ENCODE peak calls at places on chromosome 14, in five cellular contexts. S is suprapubic skin, A is GM12878, I is stomach, P is H1. B is an unnamed sample.
A peak's percentile ranks its signal among the peaks of the same experiment; 100 is the strongest.

GRCh38 chr14:77804592-77804991 is 4.7 kb downstream of the ADCK1 start:
- DNase-seq in A (no peak), P (peak; percentile 84), S (no peak), I (no peak), B (peak; percentile 31)

GRCh38 chr14:68167019-68167716 is 347.6 kb downstream of the RAD51B start:
- DNase-seq in P (no peak), S (no peak), A (no peak), I (no peak), B (no peak)

GRCh38 chr14:101313268-101313667 is 248.0 kb upstream of the DIO3 start:
- DNase-seq in I (no peak), S (no peak), A (no peak), P (peak; percentile 58), B (no peak)

GRCh38 chr14:53149656-53150319 is 3.3 kb downstream of the DDHD1 start:
- DNase-seq in A (no peak), I (no peak), S (no peak), P (no peak), B (no peak)

GRCh38 chr14:95993768-95994592 is 45.2 kb upstream of the C14orf132 start:
- DNase-seq in S (no peak), P (peak; percentile 78), A (peak; percentile 17), I (no peak), B (no peak)

GRCh38 chr14:98173291-98173690 is 1098.7 kb downstream of the BCL11B start:
- DNase-seq in P (no peak), I (no peak), S (no peak), A (no peak), B (peak; percentile 55)

GRCh38 chr14:90248594-90248993 is 7.8 kb upstream of the PSMC1 start:
- DNase-seq in A (no peak), S (no peak), P (no peak), I (no peak), B (no peak)

GRCh38 chr14:89284368-89285058 is 132.5 kb downstream of the FOXN3 start:
- DNase-seq in P (no peak), S (peak; percentile 29), A (no peak), I (peak; percentile 40), B (no peak)

GRCh38 chr14:68781161-68782021 is 11.5 kb downstream of the ZFP36L1 start:
- DNase-seq in S (no peak), P (no peak), I (peak; percentile 72), A (no peak), B (peak; percentile 64)

GRCh38 chr14:98494582-98494981 is 777.4 kb downstream of the BCL11B start:
- DNase-seq in A (no peak), P (no peak), I (no peak), S (no peak), B (no peak)

GRCh38 chr14:105485720-105486332 is 860 bp upstream of the CRIP1 start:
- DNase-seq in A (no peak), I (no peak), P (peak; percentile 83), S (no peak), B (no peak)

GRCh38 chr14:50736932-50737419 is 68.9 kb upstream of the SAV1 start:
- DNase-seq in P (no peak), S (no peak), I (no peak), A (peak; percentile 79), B (no peak)

GRCh38 chr14:64549805-64550538 is at the start of gene PPP1R36:
- DNase-seq in I (peak; percentile 69), S (no peak), P (peak; percentile 74), A (no peak), B (peak; percentile 81)

GRCh38 chr14:103546651-103547454 is 15.6 kb downstream of the BAG5 start:
- DNase-seq in A (no peak), P (peak; percentile 98), I (peak; percentile 80), S (peak; percentile 82), B (peak; percentile 79)

GRCh38 chr14:99757331-99758070 is 35.7 kb upstream of the EML1 start:
- DNase-seq in I (no peak), P (no peak), A (no peak), S (no peak), B (no peak)

GRCh38 chr14:100362311-100362927 is 39.3 kb downstream of the SLC25A47 start:
- DNase-seq in I (no peak), P (no peak), S (no peak), A (no peak), B (no peak)

GRCh38 chr14:55458800-55459577 is 18.6 kb upstream of the TBPL2 start:
- DNase-seq in P (no peak), I (no peak), S (no peak), A (no peak), B (no peak)

GRCh38 chr14:52003324-52003723 is 14.0 kb downstream of the RTRAF start:
- DNase-seq in P (no peak), I (no peak), A (no peak), S (no peak), B (no peak)
- TF ChIP-seq EP300 in P (no peak), I (no peak), A (no peak), S (peak; percentile 52), B (peak; percentile 77)

GRCh38 chr14:85534914-85535313 is 5.0 kb downstream of the FLRT2 start:
- DNase-seq in S (no peak), A (no peak), I (no peak), P (no peak), B (no peak)

GRCh38 chr14:85535316-85535715 is 5.4 kb downstream of the FLRT2 start:
- DNase-seq in A (no peak), P (no peak), S (no peak), I (no peak), B (no peak)

GRCh38 chr14:85532981-85533820 is 3.3 kb downstream of the FLRT2 start:
- DNase-seq in I (peak; percentile 31), P (peak; percentile 77), S (peak; percentile 76), A (no peak), B (no peak)

GRCh38 chr14:85533821-85534271 is 3.9 kb downstream of the FLRT2 start:
- DNase-seq in A (no peak), S (no peak), I (no peak), P (peak; percentile 74), B (no peak)

GRCh38 chr14:85534435-85534834 is 4.5 kb downstream of the FLRT2 start:
- DNase-seq in S (no peak), P (no peak), I (no peak), A (no peak), B (no peak)
- H3K27me3 ChIP-seq in S (no peaks in the 10 kb centered on the region), P (peaks cover 52% of the 10 kb centered on the region), I (peaks cover 7% of the 10 kb centered on the region), A (no peaks in the 10 kb centered on the region), B (peaks cover 62% of the 10 kb centered on the region)

GRCh38 chr14:63051301-63051700 is 6.0 kb upstream of the KCNH5 start:
- DNase-seq in P (no peak), S (no peak), A (no peak), I (no peak), B (no peak)

GRCh38 chr14:63046339-63047268 is 1.3 kb upstream of the KCNH5 start:
- DNase-seq in S (no peak), A (no peak), I (no peak), P (peak; percentile 50), B (no peak)

GRCh38 chr14:63050694-63051093 is 5.4 kb upstream of the KCNH5 start:
- DNase-seq in I (no peak), A (no peak), P (no peak), S (no peak), B (no peak)

DNA sequence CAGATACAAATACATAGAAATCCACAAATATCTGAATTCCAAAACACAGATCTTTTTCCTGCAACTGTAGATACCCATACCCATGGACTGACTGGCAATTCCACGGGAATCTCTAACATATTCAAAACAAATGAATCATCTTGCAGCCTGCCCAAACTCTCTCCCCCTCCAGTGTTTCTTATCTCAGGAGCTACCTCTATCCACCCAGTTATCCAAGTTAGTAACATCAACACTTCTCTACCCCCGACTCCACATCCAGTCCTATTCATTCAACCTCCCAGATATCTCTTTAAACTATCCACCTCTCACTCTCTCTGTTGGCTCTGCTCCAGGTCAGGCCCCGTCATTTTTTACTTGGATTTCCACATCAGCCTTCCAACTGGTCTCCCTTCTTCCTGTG is 6.7 kb upstream of the KCNH5 start:
- DNase-seq in S (no peak), I (no peak), P (no peak), A (no peak), B (no peak)
- H3K27ac ChIP-seq in S (no peak overlapping the region), I (no peak overlapping the region), P (no peak overlapping the region), A (no peak overlapping the region), B (no peak overlapping the region)

DNA sequence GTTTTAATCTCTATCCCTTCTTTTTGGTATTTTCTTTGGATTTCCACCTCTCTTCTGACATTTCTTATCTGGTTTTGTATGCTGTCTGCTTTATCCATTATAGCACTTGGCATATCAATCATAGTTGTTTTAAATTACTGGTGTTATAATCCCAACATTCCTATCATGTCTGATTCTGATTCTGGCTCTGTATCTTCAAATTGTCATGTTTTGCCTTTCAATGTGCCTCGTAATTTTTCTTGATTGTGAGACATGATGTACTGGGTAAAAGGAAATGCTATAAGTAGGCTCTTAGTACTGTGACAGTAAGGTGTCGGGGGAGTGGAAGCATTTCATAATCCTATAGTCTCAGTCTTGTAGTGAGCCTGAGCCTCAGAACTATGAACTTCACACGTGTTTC is 729.3 kb upstream of the NOVA1 start:
- DNase-seq in P (no peak), S (no peak), I (no peak), A (no peak), B (no peak)
- TF ChIP-seq EP300 in P (no peak), S (no peak), I (no peak), A (no peak), B (no peak)

B was measured in transverse colon.